ENCODE peak calls at places on chromosomes 12 and 14, in six cellular contexts. Q is stimulated activated CD4-positive, alpha-beta T cell treated with anti-CD3 and anti-CD28 coated beads, Interleukin-1b, Interleukin-23, amount 100 ng/mL, for 24 hours; G is Right ventricle myocardium superior; K is heart right ventricle; W is GM10248; M is GM06990. F is an unnamed sample.

GRCh38 chr14:53338192-53338591 is 185.1 kb upstream of the DDHD1 start:
- DNase-seq in Q (no peak), G (no peak), K (no peak), W (no peak), M (no peak), F (no peak)

GRCh38 chr14:49766839-49767238 is 1.1 kb upstream of the KLHDC2 start:
- DNase-seq in Q (no peak), G (no peak), K (no peak), W (no peak), M (no peak), F (no peak)

GRCh38 chr14:90483551-90483950 is 86.7 kb downstream of the CALM1 start:
- DNase-seq in Q (no peak), G (no peak), K (no peak), W (peak; percentile 3), M (no peak), F (no peak)

GRCh38 chr12:53232641-53233538 is 881 bp upstream of the RARG start:
- DNase-seq in Q (no peak), G (peak; percentile 80), K (peak; percentile 53), W (peak; percentile 54), M (no peak), F (peak; percentile 94)

GRCh38 chr14:60773558-60773957 is 39.0 kb downstream of the MNAT1 start:
- DNase-seq in Q (no peak), G (no peak), K (no peak), W (no peak), M (no peak), F (no peak)

GRCh38 chr12:55582066-55582465 is 9.8 kb downstream of the OR2AP1 start:
- DNase-seq in Q (no peak), G (no peak), K (no peak), W (no peak), M (no peak), F (no peak)

GRCh38 chr12:106118-106561 is 39.6 kb downstream of the IQSEC3 start:
- DNase-seq in Q (no peak), G (no peak), K (no peak), W (peak; percentile 79), M (peak; percentile 67), F (no peak)

GRCh38 chr14:87628129-87628528 is 364.9 kb downstream of the GALC start:
- DNase-seq in Q (no peak), G (no peak), K (no peak), W (no peak), M (no peak), F (no peak)

GRCh38 chr12:115920395-115921183 is 356.9 kb downstream of the MED13L start:
- DNase-seq in Q (no peak), G (no peak), K (no peak), W (no peak), M (no peak), F (no peak)

GRCh38 chr12:10554971-10555481 is 49.3 kb downstream of the EIF2S3B start:
- DNase-seq in Q (no peak), G (no peak), K (no peak), W (no peak), M (no peak), F (no peak)

GRCh38 chr14:105087308-105087962 is 22.2 kb upstream of the GPR132 start:
- DNase-seq in Q (no peak), G (peak; percentile 71), K (peak; percentile 59), W (peak; percentile 70), M (no peak), F (no peak)

GRCh38 chr12:21849878-21850277 is 75.4 kb upstream of the KCNJ8 start:
- DNase-seq in Q (no peak), G (no peak), K (no peak), W (no peak), M (no peak), F (no peak)

GRCh38 chr14:36503771-36504741 is 16.0 kb downstream of the NKX2-1 start:
- DNase-seq in Q (no peak), G (no peak), K (no peak), W (peak; percentile 10), M (no peak), F (peak; percentile 76)

GRCh38 chr14:83664389-83664788 is 1865.6 kb upstream of the FLRT2 start:
- DNase-seq in Q (no peak), G (no peak), K (no peak), W (no peak), M (no peak), F (no peak)

GRCh38 chr12:4591180-4591687 is 29.2 kb downstream of the DYRK4 start:
- DNase-seq in Q (no peak), G (no peak), K (no peak), W (no peak), M (no peak), F (no peak)

GRCh38 chr14:50344116-50344775 is 32.1 kb downstream of the DMAC2L start:
- DNase-seq in Q (peak; percentile 58), G (no peak), K (no peak), W (peak; percentile 64), M (peak; percentile 22), F (no peak)

GRCh38 chr14:35333797-35334743 is 41.9 kb downstream of the PSMA6 start:
- DNase-seq in Q (no peak), G (no peak), K (no peak), W (no peak), M (no peak), F (no peak)

GRCh38 chr14:62443796-62444195 is 601.5 kb downstream of the KCNH5 start:
- DNase-seq in Q (no peak), G (no peak), K (no peak), W (no peak), M (no peak), F (no peak)

GRCh38 chr14:88323520-88324199 is 591 bp upstream of the KCNK10 start:
- DNase-seq in Q (no peak), G (no peak), K (peak; percentile 11), W (peak; percentile 82), M (peak; percentile 83), F (no peak)